ENCODE peak calls at places on chromosomes 3 and 15, in seven cellular contexts. One of them, this sample, is unnamed. For H3K27me3, the result is how much of the 10 kb centered on the place peaks cover.

GRCh38 chr3:36907911-36908646 is 36.8 kb downstream of the TRANK1 start:
- DNase-seq in right lobe of liver: peak
- DNase-seq in psoas muscle: peak
- DNase-seq in cardiac muscle cell: peak
- DNase-seq in CD8-positive, alpha-beta memory T cell: peak
- DNase-seq in brain microvascular endothelial cell: peak
- DNase-seq in keratinocyte: no peak
- DNase-seq in this sample: peak

GRCh38 chr15:66876731-66877545 is 174.9 kb downstream of the SMAD6 start:
- DNase-seq in cardiac muscle cell: no peak
- DNase-seq in right lobe of liver: peak
- DNase-seq in CD8-positive, alpha-beta memory T cell: no peak
- DNase-seq in keratinocyte: no peak
- DNase-seq in brain microvascular endothelial cell: no peak
- DNase-seq in psoas muscle: no peak
- DNase-seq in this sample: peak

GRCh38 chr15:41557673-41558399 is 1.2 kb upstream of the TYRO3 start:
- DNase-seq in psoas muscle: peak
- DNase-seq in keratinocyte: no peak
- DNase-seq in brain microvascular endothelial cell: peak
- DNase-seq in CD8-positive, alpha-beta memory T cell: peak
- DNase-seq in cardiac muscle cell: peak
- DNase-seq in right lobe of liver: no peak
- DNase-seq in this sample: peak

GRCh38 chr15:74227968-74228722 is 8.0 kb upstream of the CCDC33 start:
- DNase-seq in psoas muscle: no peak
- DNase-seq in keratinocyte: no peak
- DNase-seq in cardiac muscle cell: peak
- DNase-seq in right lobe of liver: no peak
- DNase-seq in CD8-positive, alpha-beta memory T cell: no peak
- DNase-seq in brain microvascular endothelial cell: no peak
- DNase-seq in this sample: no peak

GRCh38 chr3:144923051-144923450 is 951.4 kb downstream of the DIPK2A start:
- DNase-seq in CD8-positive, alpha-beta memory T cell: no peak
- DNase-seq in keratinocyte: no peak
- DNase-seq in cardiac muscle cell: peak
- DNase-seq in brain microvascular endothelial cell: peak
- DNase-seq in right lobe of liver: no peak
- DNase-seq in psoas muscle: no peak
- DNase-seq in this sample: no peak

GRCh38 chr3:101950985-101951733 is 101.8 kb downstream of the NFKBIZ start:
- DNase-seq in psoas muscle: no peak
- DNase-seq in CD8-positive, alpha-beta memory T cell: no peak
- DNase-seq in brain microvascular endothelial cell: no peak
- DNase-seq in right lobe of liver: no peak
- DNase-seq in keratinocyte: no peak
- DNase-seq in cardiac muscle cell: peak
- DNase-seq in this sample: no peak

GRCh38 chr3:46845397-46845859 is 17.8 kb downstream of the MYL3 start:
- DNase-seq in cardiac muscle cell: peak
- DNase-seq in brain microvascular endothelial cell: peak
- DNase-seq in right lobe of liver: no peak
- DNase-seq in psoas muscle: peak
- DNase-seq in CD8-positive, alpha-beta memory T cell: no peak
- DNase-seq in keratinocyte: no peak
- DNase-seq in this sample: peak

GRCh38 chr3:157176108-157176507 is 16.2 kb upstream of the CCNL1 start:
- DNase-seq in psoas muscle: no peak
- DNase-seq in CD8-positive, alpha-beta memory T cell: no peak
- DNase-seq in right lobe of liver: no peak
- DNase-seq in cardiac muscle cell: no peak
- DNase-seq in keratinocyte: no peak
- DNase-seq in brain microvascular endothelial cell: no peak
- DNase-seq in this sample: no peak

GRCh38 chr15:29268706-29269484 is 727 bp downstream of the NSMCE3 start:
- DNase-seq in right lobe of liver: no peak
- DNase-seq in CD8-positive, alpha-beta memory T cell: peak
- DNase-seq in psoas muscle: peak
- DNase-seq in cardiac muscle cell: peak
- DNase-seq in brain microvascular endothelial cell: peak
- DNase-seq in keratinocyte: no peak
- DNase-seq in this sample: no peak

GRCh38 chr15:80476036-80476435 is 71.9 kb downstream of the ARNT2 start:
- DNase-seq in keratinocyte: no peak
- DNase-seq in right lobe of liver: no peak
- DNase-seq in CD8-positive, alpha-beta memory T cell: no peak
- DNase-seq in brain microvascular endothelial cell: peak
- DNase-seq in psoas muscle: no peak
- DNase-seq in cardiac muscle cell: no peak
- DNase-seq in this sample: no peak

GRCh38 chr3:66276705-66277274 is 56.0 kb downstream of the SLC25A26 start:
- DNase-seq in psoas muscle: no peak
- DNase-seq in brain microvascular endothelial cell: peak
- DNase-seq in CD8-positive, alpha-beta memory T cell: peak
- DNase-seq in cardiac muscle cell: peak
- DNase-seq in right lobe of liver: peak
- DNase-seq in keratinocyte: peak
- DNase-seq in this sample: peak

GRCh38 chr15:23081271-23081670 is 41.9 kb upstream of the TUBGCP5 start:
- DNase-seq in CD8-positive, alpha-beta memory T cell: no peak
- DNase-seq in brain microvascular endothelial cell: no peak
- DNase-seq in cardiac muscle cell: no peak
- DNase-seq in right lobe of liver: no peak
- DNase-seq in psoas muscle: no peak
- DNase-seq in keratinocyte: no peak
- DNase-seq in this sample: no peak

GRCh38 chr15:81155375-81156218 is 21.5 kb downstream of the CFAP161 start:
- DNase-seq in brain microvascular endothelial cell: peak
- DNase-seq in psoas muscle: peak
- DNase-seq in keratinocyte: no peak
- DNase-seq in right lobe of liver: peak
- DNase-seq in cardiac muscle cell: peak
- DNase-seq in CD8-positive, alpha-beta memory T cell: no peak
- DNase-seq in this sample: peak

GRCh38 chr3:94226058-94226457 is 163.2 kb downstream of the NSUN3 start:
- DNase-seq in CD8-positive, alpha-beta memory T cell: no peak
- DNase-seq in brain microvascular endothelial cell: peak
- DNase-seq in keratinocyte: no peak
- DNase-seq in right lobe of liver: no peak
- DNase-seq in cardiac muscle cell: peak
- DNase-seq in psoas muscle: no peak
- DNase-seq in this sample: no peak

GRCh38 chr3:152376351-152377183 is 107.8 kb downstream of the MBNL1 start:
- DNase-seq in cardiac muscle cell: peak
- DNase-seq in keratinocyte: no peak
- DNase-seq in right lobe of liver: no peak
- DNase-seq in CD8-positive, alpha-beta memory T cell: no peak
- DNase-seq in brain microvascular endothelial cell: no peak
- DNase-seq in psoas muscle: no peak
- DNase-seq in this sample: no peak

GRCh38 chr15:62896969-62897486 is 145.5 kb upstream of the TPM1 start:
- DNase-seq in brain microvascular endothelial cell: peak
- DNase-seq in cardiac muscle cell: peak
- DNase-seq in keratinocyte: peak
- DNase-seq in CD8-positive, alpha-beta memory T cell: no peak
- DNase-seq in right lobe of liver: peak
- DNase-seq in psoas muscle: peak
- DNase-seq in this sample: peak

GRCh38 chr3:179731544-179731943 is 78.7 kb downstream of the USP13 start:
- DNase-seq in right lobe of liver: no peak
- DNase-seq in brain microvascular endothelial cell: no peak
- DNase-seq in CD8-positive, alpha-beta memory T cell: no peak
- DNase-seq in keratinocyte: no peak
- DNase-seq in psoas muscle: peak
- DNase-seq in cardiac muscle cell: no peak
- DNase-seq in this sample: no peak

GRCh38 chr15:39788800-39789565 is 6.3 kb upstream of the FSIP1 start:
- DNase-seq in right lobe of liver: no peak
- DNase-seq in CD8-positive, alpha-beta memory T cell: no peak
- DNase-seq in psoas muscle: no peak
- DNase-seq in cardiac muscle cell: peak
- DNase-seq in brain microvascular endothelial cell: no peak
- DNase-seq in keratinocyte: no peak
- DNase-seq in this sample: no peak

GRCh38 chr15:101489236-101489632 is 273 bp downstream of the PCSK6 start:
- DNase-seq in cardiac muscle cell: peak
- DNase-seq in right lobe of liver: peak
- DNase-seq in psoas muscle: peak
- DNase-seq in brain microvascular endothelial cell: no peak
- DNase-seq in CD8-positive, alpha-beta memory T cell: no peak
- DNase-seq in keratinocyte: no peak
- DNase-seq in this sample: no peak
- H3K4me3 ChIP-seq in cardiac muscle cell: peak
- H3K4me3 ChIP-seq in right lobe of liver: peak
- H3K4me3 ChIP-seq in psoas muscle: peak
- H3K4me3 ChIP-seq in brain microvascular endothelial cell: no peak
- H3K4me3 ChIP-seq in CD8-positive, alpha-beta memory T cell: no peak
- H3K4me3 ChIP-seq in keratinocyte: peak
- H3K4me3 ChIP-seq in this sample: peak

DNA sequence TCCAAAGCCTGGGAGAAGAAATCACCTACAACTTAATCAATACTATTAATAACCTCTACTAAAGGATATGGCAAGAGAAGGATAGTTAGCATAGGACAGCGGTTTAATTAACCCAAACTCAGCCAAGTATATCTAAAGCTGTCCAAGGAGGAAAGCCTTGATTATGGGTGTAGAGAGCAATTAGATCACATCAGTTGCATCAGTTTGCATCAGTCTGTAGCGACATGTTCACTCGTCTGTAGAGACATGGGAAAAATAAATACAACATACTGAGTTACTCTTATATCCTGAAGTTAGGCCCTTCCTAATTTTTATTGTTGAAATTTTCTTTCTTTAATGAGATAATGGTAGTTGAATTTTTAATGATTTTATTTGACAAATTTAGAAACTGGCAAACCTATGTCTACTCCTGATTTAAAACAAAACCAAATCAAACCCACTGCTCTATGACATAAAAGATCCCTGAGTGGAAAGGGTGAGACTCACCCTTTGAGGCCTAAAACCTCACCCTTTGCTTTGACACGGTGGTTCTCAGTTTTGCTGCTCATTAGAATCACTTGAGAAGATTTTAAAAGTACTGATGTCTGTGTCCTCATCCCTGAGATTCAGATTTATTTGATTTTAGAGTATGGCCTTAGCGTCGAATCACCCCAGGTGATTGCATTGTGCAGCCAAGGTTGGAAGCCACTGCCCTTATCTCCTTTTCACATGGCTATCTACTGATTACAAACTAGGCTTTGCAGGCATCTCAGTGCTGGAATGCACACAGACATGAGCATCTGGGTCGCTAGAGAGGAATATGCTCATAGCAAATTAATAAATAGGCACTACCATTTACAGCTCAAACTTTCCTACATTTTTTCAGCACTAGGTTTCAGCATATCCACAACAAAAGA is 2.8 kb upstream of the CLRN1 start:
- DNase-seq in brain microvascular endothelial cell: no peak
- DNase-seq in psoas muscle: no peak
- DNase-seq in right lobe of liver: no peak
- DNase-seq in cardiac muscle cell: no peak
- DNase-seq in CD8-positive, alpha-beta memory T cell: no peak
- DNase-seq in keratinocyte: no peak
- DNase-seq in this sample: no peak
- H3K27me3 ChIP-seq in brain microvascular endothelial cell: under half
- H3K27me3 ChIP-seq in psoas muscle: under half
- H3K27me3 ChIP-seq in right lobe of liver: under half
- H3K27me3 ChIP-seq in cardiac muscle cell: under half
- H3K27me3 ChIP-seq in CD8-positive, alpha-beta memory T cell: under half
- H3K27me3 ChIP-seq in keratinocyte: under half
- H3K27me3 ChIP-seq in this sample: under half

GRCh38 chr3:145963111-145963510 is 197.9 kb downstream of the PLOD2 start:
- DNase-seq in psoas muscle: no peak
- DNase-seq in cardiac muscle cell: no peak
- DNase-seq in keratinocyte: no peak
- DNase-seq in CD8-positive, alpha-beta memory T cell: no peak
- DNase-seq in brain microvascular endothelial cell: no peak
- DNase-seq in right lobe of liver: no peak
- DNase-seq in this sample: no peak

DNA sequence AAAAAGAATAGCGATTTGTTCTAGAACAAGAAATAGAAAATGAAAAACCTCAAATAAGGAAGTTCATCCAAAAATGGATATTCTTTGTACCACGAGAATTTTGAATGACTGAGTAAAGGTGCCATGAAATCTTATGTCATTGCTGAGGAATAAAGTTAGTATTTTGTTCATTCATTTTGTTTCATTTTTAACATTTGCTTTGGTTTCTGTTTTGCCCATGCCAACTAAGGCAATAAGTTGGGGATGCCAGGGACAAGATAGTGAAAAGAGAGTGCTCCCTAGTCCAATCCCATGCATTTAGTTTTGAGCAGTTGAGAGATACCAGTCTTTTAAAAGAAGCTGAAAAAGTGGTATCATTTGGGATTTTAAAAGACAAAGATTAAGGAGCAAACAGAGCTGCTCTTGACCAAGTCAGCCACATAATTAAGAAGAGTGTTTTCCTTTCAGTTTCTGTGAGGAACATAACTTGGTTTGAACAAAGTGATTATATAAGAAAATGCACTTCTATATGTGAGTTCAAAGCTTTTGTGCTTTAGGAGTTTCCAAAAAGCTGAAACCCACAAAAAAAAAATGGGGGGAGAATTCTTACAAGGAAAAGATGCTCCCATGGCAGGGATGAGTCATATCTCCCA is 201.4 kb downstream of the PLOD2 start:
- DNase-seq in cardiac muscle cell: no peak
- DNase-seq in right lobe of liver: no peak
- DNase-seq in brain microvascular endothelial cell: no peak
- DNase-seq in CD8-positive, alpha-beta memory T cell: no peak
- DNase-seq in psoas muscle: no peak
- DNase-seq in keratinocyte: no peak
- DNase-seq in this sample: no peak
- H3K27ac ChIP-seq in cardiac muscle cell: no peak
- H3K27ac ChIP-seq in right lobe of liver: no peak
- H3K27ac ChIP-seq in brain microvascular endothelial cell: no peak
- H3K27ac ChIP-seq in CD8-positive, alpha-beta memory T cell: no peak
- H3K27ac ChIP-seq in psoas muscle: no peak
- H3K27ac ChIP-seq in keratinocyte: no peak
- H3K27ac ChIP-seq in this sample: no peak

DNA sequence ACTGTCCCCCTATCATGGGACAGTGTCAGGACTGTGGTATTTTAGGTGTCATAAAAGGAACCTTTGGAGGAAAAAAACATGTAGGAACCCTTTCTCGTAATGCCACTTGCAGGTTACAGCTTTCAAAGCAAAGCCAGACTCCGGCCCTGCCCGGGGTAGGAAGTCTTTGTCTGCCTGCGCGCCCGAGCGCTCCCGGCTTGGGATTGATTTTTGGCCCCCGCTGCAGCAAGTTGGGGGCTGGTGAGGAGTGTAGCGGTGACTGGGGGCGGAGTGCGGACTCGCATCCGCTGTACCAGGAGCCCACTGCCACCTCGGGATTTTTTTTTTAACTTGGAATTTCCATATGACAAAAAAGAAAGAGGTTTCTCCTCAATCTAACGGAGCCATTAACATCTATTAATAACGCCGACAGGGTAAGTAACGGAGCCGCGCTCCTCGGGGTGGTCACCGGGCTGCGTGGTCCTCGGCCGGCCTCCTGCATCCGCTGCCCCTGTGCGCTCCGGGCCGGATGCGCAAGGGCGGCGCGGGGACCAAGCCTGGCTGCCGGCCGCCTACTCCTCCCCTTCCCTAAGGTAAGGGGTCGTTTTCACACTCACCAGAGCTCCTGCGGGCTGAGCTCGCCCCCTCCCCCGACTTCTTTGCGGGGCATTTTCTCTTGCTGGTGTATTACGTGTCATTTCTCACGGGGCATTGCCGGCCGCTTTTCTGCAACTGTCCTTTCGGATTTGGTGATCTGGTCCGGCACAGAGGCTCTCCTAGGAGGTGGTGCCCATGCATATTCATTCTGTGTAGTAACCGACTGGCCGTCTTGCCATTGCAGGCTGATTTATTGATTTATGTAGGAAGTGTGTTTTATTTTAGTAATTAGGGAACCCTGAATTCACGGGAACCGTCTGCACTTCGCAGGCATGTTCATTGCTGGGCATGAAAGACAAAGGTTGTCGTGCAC is 219.8 kb upstream of the TOPAZ1 start:
- DNase-seq in psoas muscle: no peak
- DNase-seq in right lobe of liver: no peak
- DNase-seq in keratinocyte: no peak
- DNase-seq in CD8-positive, alpha-beta memory T cell: no peak
- DNase-seq in brain microvascular endothelial cell: no peak
- DNase-seq in cardiac muscle cell: no peak
- DNase-seq in this sample: no peak
- H3K4me3 ChIP-seq in psoas muscle: peak
- H3K4me3 ChIP-seq in right lobe of liver: no peak
- H3K4me3 ChIP-seq in keratinocyte: no peak
- H3K4me3 ChIP-seq in CD8-positive, alpha-beta memory T cell: no peak
- H3K4me3 ChIP-seq in brain microvascular endothelial cell: peak
- H3K4me3 ChIP-seq in cardiac muscle cell: peak
- H3K4me3 ChIP-seq in this sample: no peak

This sample was measured in SJSA1.